ENCODE peak calls at places on chromosomes 13 and 19, in nine cellular contexts. Q is sciatic nerve; S is activated CD4-positive, alpha-beta T cell treated with anti-CD3 and anti-CD28 coated beads, Interleukin-2, amount 50 U/mL, for 24 hours; H is ACHN; G is hypothalamus; N is iPS-NIHi11; L is T-helper 9 cell; A is GM13976; Z is IMR-90. W is an unnamed sample.

GRCh38 chr13:86269511-86269910 is 470.3 kb upstream of the SLITRK6 start:
- DNase-seq in Q (no peak), S (no peak), H (no peak), G (no peak), N (no peak), L (no peak), A (no peak), Z (no peak), W (no peak)

GRCh38 chr13:39406688-39407087 is 196.3 kb downstream of the LHFPL6 start:
- DNase-seq in Q (no peak), S (no peak), H (peak), G (no peak), N (peak), L (no peak), A (peak), Z (no peak), W (no peak)

GRCh38 chr13:78317030-78317429 is 286.3 kb downstream of the POU4F1 start:
- DNase-seq in Q (no peak), S (no peak), H (no peak), G (no peak), N (peak), L (no peak), A (no peak), Z (no peak), W (no peak)

GRCh38 chr13:110319774-110320509 is 12.9 kb downstream of the COL4A2 start:
- DNase-seq in Q (no peak), S (no peak), H (peak), G (no peak), N (no peak), L (no peak), A (no peak), Z (peak), W (no peak)

GRCh38 chr19:49807174-49807830 is 5.8 kb downstream of the FUZ start:
- DNase-seq in Q (no peak), S (no peak), H (no peak), G (no peak), N (no peak), L (no peak), A (no peak), Z (no peak), W (no peak)

GRCh38 chr19:56507446-56508281 is at the start of gene ZNF471:
- DNase-seq in Q (peak), S (peak), H (no peak), G (peak), N (peak), L (peak), A (peak), Z (peak), W (peak)

GRCh38 chr13:110411316-110412105 is 104.4 kb downstream of the COL4A2 start:
- DNase-seq in Q (no peak), S (no peak), H (peak), G (no peak), N (no peak), L (no peak), A (no peak), Z (no peak), W (no peak)

GRCh38 chr13:25966086-25966485 is 85.7 kb downstream of the SHISA2 start:
- DNase-seq in Q (no peak), S (no peak), H (no peak), G (no peak), N (no peak), L (no peak), A (no peak), Z (no peak), W (no peak)

GRCh38 chr13:47085346-47085745 is 188.5 kb upstream of the HTR2A start:
- DNase-seq in Q (no peak), S (no peak), H (no peak), G (no peak), N (no peak), L (no peak), A (no peak), Z (peak), W (no peak)

GRCh38 chr19:32702010-32702409 is 10.4 kb downstream of the NUDT19 start:
- DNase-seq in Q (no peak), S (no peak), H (no peak), G (no peak), N (no peak), L (no peak), A (no peak), Z (no peak), W (no peak)

GRCh38 chr13:51557875-51558604 is 26.2 kb upstream of the WDFY2 start:
- DNase-seq in Q (no peak), S (no peak), H (peak), G (no peak), N (no peak), L (no peak), A (no peak), Z (peak), W (no peak)

GRCh38 chr19:2974342-2974932 is 2.9 kb upstream of the TLE6 start:
- DNase-seq in Q (no peak), S (no peak), H (no peak), G (no peak), N (no peak), L (no peak), A (no peak), Z (no peak), W (peak)

GRCh38 chr19:2032296-2032941 is 16.9 kb upstream of the BTBD2 start:
- DNase-seq in Q (peak), S (no peak), H (peak), G (peak), N (peak), L (no peak), A (no peak), Z (peak), W (peak)

GRCh38 chr19:8881512-8881911 is 49.3 kb downstream of the MBD3L1 start:
- DNase-seq in Q (no peak), S (no peak), H (no peak), G (no peak), N (no peak), L (no peak), A (no peak), Z (no peak), W (no peak)

GRCh38 chr19:3672993-3673392 is 27.3 kb downstream of the PIP5K1C start:
- DNase-seq in Q (no peak), S (no peak), H (no peak), G (no peak), N (no peak), L (no peak), A (no peak), Z (no peak), W (no peak)

GRCh38 chr19:53102186-53102585 is 1.0 kb downstream of the ZNF160 start:
- DNase-seq in Q (no peak), S (no peak), H (no peak), G (no peak), N (no peak), L (no peak), A (no peak), Z (no peak), W (no peak)

GRCh38 chr13:109945206-109945960 is 159.0 kb upstream of the IRS2 start:
- DNase-seq in Q (no peak), S (no peak), H (no peak), G (no peak), N (no peak), L (no peak), A (no peak), Z (peak), W (no peak)

GRCh38 chr19:38144667-38145066 is 79.4 kb downstream of the DPF1 start:
- DNase-seq in Q (no peak), S (no peak), H (no peak), G (no peak), N (no peak), L (no peak), A (no peak), Z (no peak), W (no peak)

GRCh38 chr13:96967248-96967745 is 27.0 kb downstream of the OXGR1 start:
- DNase-seq in Q (no peak), S (no peak), H (no peak), G (no peak), N (peak), L (no peak), A (no peak), Z (no peak), W (no peak)

GRCh38 chr13:77443511-77443910 is 92.0 kb upstream of the SCEL start:
- DNase-seq in Q (no peak), S (no peak), H (no peak), G (no peak), N (no peak), L (no peak), A (no peak), Z (no peak), W (no peak)

GRCh38 chr19:7393934-7394508 is 45.3 kb downstream of the ARHGEF18 start:
- DNase-seq in Q (no peak), S (no peak), H (no peak), G (no peak), N (no peak), L (no peak), A (no peak), Z (no peak), W (no peak)

GRCh38 chr19:43957891-43958290 is 6.9 kb downstream of the ZNF221 start:
- DNase-seq in Q (no peak), S (no peak), H (no peak), G (no peak), N (no peak), L (no peak), A (no peak), Z (peak), W (no peak)

GRCh38 chr13:62906896-62907295 is 1491.2 kb upstream of the PCDH20 start:
- DNase-seq in Q (no peak), S (no peak), H (no peak), G (no peak), N (no peak), L (no peak), A (no peak), Z (no peak), W (no peak)

GRCh38 chr13:109919715-109920375 is 133.5 kb upstream of the IRS2 start:
- DNase-seq in Q (no peak), S (no peak), H (no peak), G (no peak), N (no peak), L (no peak), A (no peak), Z (peak), W (no peak)

GRCh38 chr19:18062043-18062442 is 24.7 kb downstream of the IL12RB1 start:
- DNase-seq in Q (no peak), S (no peak), H (no peak), G (no peak), N (no peak), L (no peak), A (no peak), Z (no peak), W (no peak)

GRCh38 chr19:5148794-5149190 is 179.9 kb downstream of the KDM4B start:
- DNase-seq in Q (peak), S (no peak), H (no peak), G (no peak), N (no peak), L (no peak), A (no peak), Z (no peak), W (no peak)

GRCh38 chr13:20191311-20191901 is 1.3 kb downstream of the GJB2 start:
- DNase-seq in Q (no peak), S (no peak), H (peak), G (no peak), N (no peak), L (no peak), A (no peak), Z (no peak), W (peak)

GRCh38 chr13:46896346-46897138 is at the start of gene HTR2A:
- DNase-seq in Q (peak), S (no peak), H (peak), G (no peak), N (no peak), L (no peak), A (no peak), Z (peak), W (no peak)

GRCh38 chr13:29964181-29964845 is 113.9 kb upstream of the UBL3 start:
- DNase-seq in Q (no peak), S (no peak), H (no peak), G (no peak), N (peak), L (no peak), A (no peak), Z (no peak), W (no peak)

GRCh38 chr19:1241417-1242095 is at the start of gene ATP5F1D:
- DNase-seq in Q (peak), S (peak), H (peak), G (peak), N (peak), L (peak), A (peak), Z (peak), W (peak)

W was measured in colonic mucosa.